ENCODE peak calls at places on chromosomes 6 and 20, in four cellular contexts. W, P, S and T are unnamed samples.

GRCh38 chr6:68697394-68697793 is 62.3 kb downstream of the ADGRB3 start:
- DNase-seq in S (no peak), P (no peak), W (no peak), T (no peak)

GRCh38 chr6:30985490-30985889 is 2.0 kb downstream of the MUC21 start:
- DNase-seq in W (no peak), S (no peak), P (no peak), T (no peak)

GRCh38 chr6:31792741-31793140 is 2.8 kb downstream of the VARS1 start:
- DNase-seq in S (peak; percentile 43), W (no peak), P (no peak), T (no peak)

GRCh38 chr6:20001286-20001685 is 164.1 kb downstream of the ID4 start:
- DNase-seq in P (no peak), S (no peak), W (no peak), T (no peak)

GRCh38 chr20:10260316-10260715 is 41.7 kb downstream of the SNAP25 start:
- DNase-seq in P (no peak), W (no peak), S (no peak), T (no peak)

GRCh38 chr6:227074-227782 is 65.1 kb upstream of the DUSP22 start:
- DNase-seq in P (no peak), W (no peak), S (no peak), T (no peak)

GRCh38 chr20:57908691-57909090 is 198.9 kb upstream of the PMEPA1 start:
- DNase-seq in S (no peak), P (no peak), W (no peak), T (no peak)

GRCh38 chr20:1569417-1569861 is 11.9 kb upstream of the SIRPD start:
- DNase-seq in S (peak; percentile 9), P (no peak), W (peak; percentile 27), T (no peak)

GRCh38 chr6:160022101-160022500 is 53.2 kb downstream of the IGF2R start:
- DNase-seq in S (no peak), P (no peak), W (no peak), T (no peak)

GRCh38 chr6:149459761-149460160 is 25.1 kb downstream of the ZC3H12D start:
- DNase-seq in W (no peak), P (no peak), S (peak; percentile 73), T (no peak)

GRCh38 chr6:20188630-20189075 is 23.6 kb downstream of the MBOAT1 start:
- DNase-seq in W (no peak), P (no peak), S (no peak), T (no peak)

GRCh38 chr20:7984192-7984591 is 35.4 kb downstream of the TMX4 start:
- DNase-seq in S (no peak), P (no peak), W (no peak), T (no peak)

GRCh38 chr6:116996842-116997241 is 119.8 kb downstream of the RFX6 start:
- DNase-seq in W (no peak), S (no peak), P (no peak), T (no peak)

GRCh38 chr6:61886608-61887259 is 399.3 kb downstream of the KHDRBS2 start:
- DNase-seq in W (no peak), S (no peak), P (no peak), T (no peak)

GRCh38 chr20:50848846-50849673 is 54.2 kb downstream of the BCAS4 start:
- DNase-seq in P (peak; percentile 39), S (no peak), W (peak; percentile 53), T (peak; percentile 34)

GRCh38 chr6:72589096-72589495 is 32.8 kb upstream of the KCNQ5 start:
- DNase-seq in S (peak; percentile 11), W (no peak), P (no peak), T (no peak)

GRCh38 chr20:20780127-20780822 is 67.8 kb upstream of the RALGAPA2 start:
- DNase-seq in W (peak; percentile 86), S (no peak), P (peak; percentile 87), T (peak; percentile 23)

GRCh38 chr6:53887318-53887717 is 92.5 kb downstream of the LRRC1 start:
- DNase-seq in W (no peak), P (no peak), S (no peak), T (no peak)

GRCh38 chr6:168049681-168050224 is 29.3 kb downstream of the FRMD1 start:
- DNase-seq in P (no peak), W (no peak), S (no peak), T (peak; percentile 60)

GRCh38 chr20:38197217-38198008 is 32.3 kb upstream of the TGM2 start:
- DNase-seq in W (no peak), P (no peak), S (no peak), T (no peak)

GRCh38 chr6:23535071-23535470 is 590.9 kb upstream of the NRSN1 start:
- DNase-seq in P (no peak), W (no peak), S (no peak), T (no peak)

GRCh38 chr6:30703821-30704220 is 13.0 kb upstream of the NRM start:
- DNase-seq in P (no peak), S (no peak), W (no peak), T (no peak)

GRCh38 chr6:156698239-156699016 is 78.8 kb upstream of the ARID1B start:
- DNase-seq in S (no peak), P (no peak), W (no peak), T (no peak)
- TF ChIP-seq POLR2A in S (no peak), P (no peak), W (no peak), T (no peak)

GRCh38 chr6:34511214-34511922 is 44.8 kb downstream of the SPDEF start:
- DNase-seq in S (no peak), W (no peak), P (no peak), T (no peak)

GRCh38 chr6:34509782-34510181 is 43.9 kb downstream of the PACSIN1 start:
- DNase-seq in P (no peak), S (no peak), W (no peak), T (no peak)

GRCh38 chr6:34506718-34507117 is 40.8 kb downstream of the PACSIN1 start:
- DNase-seq in S (no peak), P (no peak), W (no peak), T (no peak)

GRCh38 chr6:34510299-34510698 is 44.4 kb downstream of the PACSIN1 start:
- DNase-seq in S (no peak), P (no peak), W (no peak), T (no peak)

GRCh38 chr6:34508425-34508824 is 42.5 kb downstream of the PACSIN1 start:
- DNase-seq in P (no peak), W (no peak), S (no peak), T (no peak)
- TF ChIP-seq CTCF in P (no peak), W (no peak), S (peak; percentile 29), T (no peak)

GRCh38 chr6:25992413-25993037 is 29.9 kb downstream of the TRIM38 start:
- DNase-seq in P (peak; percentile 96), S (peak; percentile 90), W (peak; percentile 96), T (peak; percentile 96)

GRCh38 chr6:25993038-25993684 is 30.6 kb downstream of the TRIM38 start:
- DNase-seq in P (no peak), W (no peak), S (no peak), T (no peak)

GRCh38 chr6:25995507-25995906 is 32.9 kb downstream of the TRIM38 start:
- DNase-seq in S (no peak), W (no peak), P (no peak), T (no peak)

GRCh38 chr6:25990172-25990873 is 27.7 kb downstream of the TRIM38 start:
- DNase-seq in S (no peak), P (no peak), W (no peak), T (no peak)

DNA sequence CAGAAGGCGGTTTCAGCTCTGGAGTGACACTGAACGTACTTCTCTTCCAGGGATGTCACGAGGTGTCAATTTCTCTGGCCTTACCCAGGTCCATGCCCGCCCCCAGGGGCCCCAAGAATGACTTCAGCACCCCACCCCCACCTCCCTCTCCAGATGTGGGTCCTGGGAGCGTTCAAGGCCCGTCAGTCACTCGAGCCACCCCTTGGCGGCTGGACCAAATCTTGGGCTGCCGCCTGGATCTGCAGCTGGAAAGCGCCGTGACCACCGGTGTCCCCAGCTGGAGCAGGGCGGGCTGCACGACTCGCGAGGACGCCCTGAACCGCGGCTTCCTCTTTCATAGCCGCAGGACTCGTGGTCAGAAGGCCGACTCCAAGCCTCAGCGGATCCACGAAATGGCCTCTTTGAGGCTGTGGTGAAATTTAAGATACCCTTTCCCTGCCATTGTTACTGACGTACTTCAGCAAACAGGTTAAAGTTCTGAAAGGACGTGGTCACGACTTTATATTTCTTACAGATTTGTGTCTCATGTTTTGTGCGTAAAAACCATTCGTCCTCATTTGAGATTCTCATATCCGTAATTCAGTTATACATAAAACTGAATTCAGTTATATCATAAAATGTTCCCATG is 29.3 kb downstream of the TRIM38 start:
- DNase-seq in S (peak; percentile 51), W (peak; percentile 70), P (peak; percentile 73), T (peak; percentile 70)
- TF ChIP-seq POLR2A in S (no peak), W (no peak), P (no peak), T (no peak)

GRCh38 chr6:69867075-69867911 is 937 bp downstream of the COL19A1 start:
- DNase-seq in W (peak; percentile 62), P (peak; percentile 57), S (peak; percentile 0), T (peak; percentile 59)
- TF ChIP-seq CTCF in W (no peak), P (peak; percentile 25), S (no peak), T (no peak)

GRCh38 chr6:43231053-43231452 is 1.8 kb upstream of the DNPH1 start:
- DNase-seq in W (no peak), S (no peak), P (no peak), T (no peak)

GRCh38 chr6:43226192-43226851 is 3.0 kb downstream of the DNPH1 start:
- DNase-seq in S (no peak), P (no peak), W (no peak), T (no peak)

GRCh38 chr6:43231735-43232450 is 2.6 kb upstream of the DNPH1 start:
- DNase-seq in S (no peak), P (no peak), W (no peak), T (no peak)

GRCh38 chr6:43229803-43230239 is 540 bp upstream of the DNPH1 start:
- DNase-seq in W (no peak), S (no peak), P (no peak), T (no peak)

DNA sequence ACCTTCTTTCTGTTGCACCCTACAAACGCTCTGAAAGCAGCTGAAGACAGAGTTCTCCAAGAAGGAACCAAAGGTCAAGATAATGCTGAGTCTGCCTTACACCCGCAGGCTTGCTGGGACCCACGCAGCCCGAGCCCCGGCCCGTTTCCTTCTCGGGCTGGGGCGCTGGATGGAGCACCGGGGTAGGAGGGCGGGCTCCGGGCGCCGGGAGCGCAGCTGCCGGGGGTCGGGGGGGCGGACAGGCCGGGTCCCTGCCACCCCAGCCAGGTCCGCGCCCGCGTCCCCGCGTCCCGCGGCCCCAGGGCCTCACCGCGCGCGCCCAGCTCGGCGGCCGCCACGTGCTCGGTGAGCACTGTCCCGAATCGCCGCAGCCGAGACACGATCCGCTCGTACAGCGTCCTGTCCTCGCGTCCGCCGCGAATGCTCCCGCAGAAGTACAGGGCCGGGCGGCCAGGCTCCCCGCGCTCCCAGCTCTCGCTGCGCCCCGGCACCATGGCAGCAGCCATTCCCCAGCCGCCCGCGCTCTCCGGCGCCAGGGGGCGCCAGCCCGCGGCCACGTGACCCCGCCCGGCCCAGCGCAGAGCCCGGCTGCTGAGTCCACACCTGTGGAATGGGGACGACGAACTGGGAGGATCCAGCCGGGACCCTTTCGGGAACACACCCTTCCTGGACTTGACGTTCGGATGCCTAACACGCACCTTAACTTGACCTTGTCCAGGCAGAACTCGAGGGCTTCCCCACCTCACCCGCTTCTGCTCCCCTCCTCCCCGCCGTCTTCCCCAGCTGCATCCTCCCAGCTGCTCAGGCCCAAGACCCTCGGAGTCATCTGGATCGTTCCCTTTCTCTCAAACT is at the start of gene DNPH1:
- DNase-seq in W (peak; percentile 81), S (peak; percentile 48), P (peak; percentile 73), T (peak; percentile 83)
- TF ChIP-seq POLR2A in W (no peak), S (no peak), P (peak; percentile 57), T (no peak)